ENCODE peak calls at places on chromosomes 2 and 18, in ten cellular contexts. K is nucleus accumbens, B is NCI-H345, R is heart right ventricle, L is AG08396, G is posterior vena cava, U is HEK293T, M is upper lobe of right lung, V is epithelial cell of prostate, F is mammary epithelial cell. T is an unnamed sample.

GRCh38 chr18:7579923-7580542 is 12.9 kb downstream of the PTPRM start:
- DNase-seq in B (no peak), R (no peak), G (no peak), F (no peak), K (no peak), U (no peak), V (no peak), L (no peak), M (no peak), T (no peak)

GRCh38 chr2:37789988-37790387 is 118.5 kb upstream of the CDC42EP3 start:
- DNase-seq in B (no peak), K (no peak), M (no peak), U (no peak), G (no peak), V (no peak), L (no peak), F (peak), R (no peak), T (no peak)

GRCh38 chr2:208311321-208311720 is 45.3 kb downstream of the PIKFYVE start:
- DNase-seq in L (no peak), F (no peak), V (no peak), U (no peak), B (no peak), R (no peak), M (no peak), K (no peak), G (no peak), T (no peak)

GRCh38 chr18:2147866-2148265 is 423.4 kb downstream of the METTL4 start:
- DNase-seq in M (no peak), U (no peak), R (peak), G (peak), L (peak), B (no peak), V (peak), K (no peak), F (peak), T (no peak)

GRCh38 chr18:25305584-25305983 is 46.4 kb downstream of the ZNF521 start:
- DNase-seq in M (no peak), U (no peak), R (no peak), V (no peak), F (no peak), G (no peak), L (no peak), B (no peak), K (no peak), T (no peak)

GRCh38 chr2:227472265-227473018 is 486 bp downstream of the AGFG1 start:
- DNase-seq in F (peak), K (no peak), L (peak), B (peak), U (peak), R (peak), V (no peak), M (peak), G (peak), T (peak)

GRCh38 chr2:220103596-220103995 is 476.2 kb downstream of the SLC4A3 start:
- DNase-seq in U (no peak), M (no peak), R (no peak), B (no peak), V (no peak), G (no peak), F (no peak), K (no peak), L (no peak), T (no peak)

GRCh38 chr2:83665894-83666293 is 793.2 kb downstream of the SUCLG1 start:
- DNase-seq in F (no peak), L (no peak), R (no peak), V (peak), M (no peak), K (no peak), U (no peak), G (no peak), B (no peak), T (no peak)

GRCh38 chr2:174325932-174326879 is 8.5 kb upstream of the SP9 start:
- DNase-seq in G (peak), V (no peak), L (no peak), K (no peak), F (no peak), B (no peak), M (no peak), R (peak), U (no peak), T (no peak)

GRCh38 chr2:205520311-205520710 is 162.0 kb upstream of the NRP2 start:
- DNase-seq in L (no peak), B (no peak), R (no peak), K (no peak), M (no peak), G (no peak), F (no peak), U (no peak), V (no peak), T (no peak)

GRCh38 chr2:219553463-219553862 is 9.6 kb downstream of the TMEM198 start:
- DNase-seq in U (no peak), R (no peak), L (no peak), G (no peak), K (no peak), B (no peak), F (no peak), V (no peak), M (no peak), T (no peak)

GRCh38 chr2:123518387-123518786 is 506.7 kb upstream of the CNTNAP5 start:
- DNase-seq in U (no peak), V (no peak), R (no peak), M (no peak), B (no peak), F (peak), K (no peak), G (no peak), L (no peak), T (no peak)

GRCh38 chr2:153163055-153163454 is 315.5 kb downstream of the RPRM start:
- DNase-seq in B (peak), U (peak), F (peak), M (no peak), R (no peak), G (no peak), L (no peak), V (peak), K (no peak), T (peak)

GRCh38 chr2:108392029-108392428 is 14.3 kb downstream of the SULT1C4 start:
- DNase-seq in M (no peak), V (no peak), G (no peak), B (no peak), F (no peak), R (no peak), K (no peak), L (no peak), U (no peak), T (no peak)

GRCh38 chr18:13799396-13799795 is 24.6 kb upstream of the MC5R start:
- DNase-seq in R (no peak), K (no peak), M (no peak), L (no peak), U (no peak), F (no peak), B (no peak), V (no peak), G (no peak), T (no peak)

GRCh38 chr2:170525566-170525900 is 189.6 kb upstream of the SP5 start:
- DNase-seq in V (peak), M (peak), R (peak), K (no peak), G (peak), F (peak), L (peak), B (no peak), U (no peak), T (peak)

GRCh38 chr18:45167109-45167551 is 448.1 kb upstream of the SLC14A2 start:
- DNase-seq in M (no peak), F (peak), L (no peak), G (no peak), U (no peak), V (no peak), B (no peak), R (no peak), K (no peak), T (no peak)